ENCODE peak calls at places on chromosome 22, in four cellular contexts. U is HepG2, W is WTC11, J is GM12878. H is an unnamed sample.

GRCh38 chr22:38309614-38310517 is 7.4 kb downstream of the CSNK1E start:
- DNase-seq in U (peak), W (no peak), J (no peak), H (no peak)

GRCh38 chr22:27685515-27685914 is 116.0 kb downstream of the MN1 start:
- DNase-seq in W (no peak), U (no peak), J (no peak), H (peak)

GRCh38 chr22:37758698-37759097 is 49.0 kb upstream of the GCAT start:
- DNase-seq in W (no peak), U (no peak), J (no peak), H (no peak)

GRCh38 chr22:46797355-46797754 is 34.9 kb downstream of the TBC1D22A start:
- DNase-seq in W (no peak), U (peak), J (no peak), H (peak)

GRCh38 chr22:37747090-37747714 is 50.4 kb downstream of the TRIOBP start:
- DNase-seq in J (no peak), W (no peak), U (no peak), H (peak)

GRCh38 chr22:46612341-46612903 is 7.8 kb upstream of the GRAMD4 start:
- DNase-seq in U (no peak), J (no peak), W (no peak), H (no peak)

GRCh38 chr22:20624161-20624616 is 116.8 kb downstream of the MED15 start:
- DNase-seq in W (no peak), U (no peak), J (peak), H (no peak)

GRCh38 chr22:18968011-18968749 is 32.1 kb upstream of the PRODH start:
- DNase-seq in J (no peak), W (peak), U (no peak), H (peak)

GRCh38 chr22:29152045-29152380 is 53.7 kb upstream of the EMID1 start:
- DNase-seq in W (peak), J (no peak), U (no peak), H (no peak)

GRCh38 chr22:38461414-38462081 is 6.3 kb upstream of the KDELR3 start:
- DNase-seq in W (peak), J (no peak), U (peak), H (peak)

GRCh38 chr22:32723632-32724031 is 77.9 kb upstream of the TIMP3 start:
- DNase-seq in U (no peak), J (peak), W (no peak), H (no peak)

GRCh38 chr22:19904174-19904856 is 37.3 kb upstream of the COMT start:
- DNase-seq in U (no peak), J (no peak), W (no peak), H (no peak)

GRCh38 chr22:24525416-24526037 is 29.4 kb downstream of the GUCD1 start:
- DNase-seq in J (peak), U (peak), W (peak), H (peak)

GRCh38 chr22:45769569-45770210 is 98.1 kb downstream of the ATXN10 start:
- DNase-seq in U (no peak), W (no peak), J (no peak), H (no peak)

GRCh38 chr22:26325641-26326040 is 103.4 kb upstream of the ASPHD2 start:
- DNase-seq in W (no peak), J (no peak), U (no peak), H (no peak)

GRCh38 chr22:38267086-38267485 is 5.7 kb downstream of the TMEM184B start:
- DNase-seq in U (no peak), J (no peak), W (no peak), H (peak)

GRCh38 chr22:26674211-26675190 is 17.1 kb downstream of the MIAT start:
- DNase-seq in W (no peak), U (no peak), J (peak), H (peak)

GRCh38 chr22:27317961-27318360 is 483.6 kb downstream of the MN1 start:
- DNase-seq in J (no peak), W (no peak), U (no peak), H (no peak)

GRCh38 chr22:19632671-19633148 is 81.6 kb upstream of the SEPTIN5 start:
- DNase-seq in W (no peak), J (no peak), U (no peak), H (no peak)

GRCh38 chr22:28151241-28151640 is 232.2 kb upstream of the PITPNB start:
- DNase-seq in W (no peak), U (peak), J (no peak), H (no peak)

GRCh38 chr22:31084811-31085492 is 3.8 kb downstream of the SMTN start:
- DNase-seq in J (peak), U (no peak), W (peak), H (peak)

GRCh38 chr22:46367707-46368191 is 32.2 kb downstream of the TRMU start:
- DNase-seq in W (peak), U (peak), J (no peak), H (peak)

GRCh38 chr22:30015229-30015797 is 65.0 kb upstream of the HORMAD2 start:
- DNase-seq in W (no peak), U (no peak), J (no peak), H (no peak)

GRCh38 chr22:38868886-38869381 is 3.1 kb downstream of the CBX6 start:
- DNase-seq in W (peak), U (peak), J (no peak), H (peak)

GRCh38 chr22:44399906-44400762 is 87.4 kb upstream of the SHISAL1 start:
- DNase-seq in U (no peak), W (no peak), J (no peak), H (no peak)

GRCh38 chr22:20221421-20222340 is 46.4 kb downstream of the RTN4R start:
- DNase-seq in U (no peak), W (no peak), J (no peak), H (no peak)

GRCh38 chr22:26452236-26453016 is 23.4 kb downstream of the ASPHD2 start:
- DNase-seq in W (no peak), U (no peak), J (no peak), H (no peak)

GRCh38 chr22:23542933-23543332 is 37.2 kb downstream of the IGLL1 start:
- DNase-seq in U (no peak), J (no peak), W (no peak), H (no peak)

GRCh38 chr22:44020981-44021380 is 3.1 kb upstream of the PARVB start:
- DNase-seq in J (no peak), U (no peak), W (no peak), H (peak)

GRCh38 chr22:39500101-39500500 is 2.0 kb upstream of the MIEF1 start:
- DNase-seq in W (no peak), U (no peak), J (no peak), H (no peak)

GRCh38 chr22:37320726-37321286 is 38.5 kb downstream of the CYTH4 start:
- DNase-seq in W (no peak), U (no peak), J (no peak), H (no peak)

DNA sequence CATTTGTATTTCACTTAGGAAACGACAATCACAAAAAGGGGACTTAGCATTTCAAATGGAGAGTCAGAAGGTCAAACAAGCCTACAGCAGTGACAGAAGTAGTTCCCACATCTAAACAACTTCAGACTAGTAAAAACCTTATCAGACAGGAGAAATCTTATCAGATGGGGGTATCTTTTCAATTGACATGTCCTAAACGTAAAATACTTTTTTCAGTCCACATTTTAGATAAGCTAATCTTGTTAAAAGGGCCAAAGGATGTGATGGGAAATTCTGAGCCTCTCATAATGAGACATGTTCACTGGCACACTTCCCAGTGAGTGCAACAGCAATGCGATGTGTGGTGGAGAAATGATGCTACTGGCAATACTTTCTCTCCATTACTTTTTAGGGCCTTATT is 2.4 kb downstream of the MAPK1 start:
- DNase-seq in J (no peak), W (no peak), U (no peak), H (no peak)
- TF ChIP-seq TCF7 in J (no peak), W (no peak), U (no peak), H (no peak)

GRCh38 chr22:36236338-36237319 is 2.7 kb downstream of the APOL2 start:
- DNase-seq in U (no peak), J (no peak), W (no peak), H (no peak)

GRCh38 chr22:36239401-36240171 is at the start of gene APOL2:
- DNase-seq in J (peak), W (peak), U (peak), H (peak)

GRCh38 chr22:36238348-36239149 is 778 bp downstream of the APOL2 start:
- DNase-seq in J (no peak), U (no peak), W (no peak), H (peak)

GRCh38 chr22:36239150-36239400 is 252 bp downstream of the APOL2 start:
- DNase-seq in J (no peak), U (no peak), W (no peak), H (no peak)

GRCh38 chr22:36237462-36238347 is 1.6 kb downstream of the APOL2 start:
- DNase-seq in J (no peak), W (no peak), U (no peak), H (no peak)
- TF ChIP-seq CBFB in J (no peak), W (no peak), U (no peak), H (no peak)

GRCh38 chr22:42432818-42433217 is 615 bp upstream of the NFAM1 start:
- DNase-seq in U (no peak), J (no peak), W (no peak), H (no peak)

GRCh38 chr22:42433754-42434153 is 1.6 kb upstream of the NFAM1 start:
- DNase-seq in U (no peak), W (no peak), J (no peak), H (no peak)

GRCh38 chr22:42431401-42432019 is 693 bp downstream of the NFAM1 start:
- DNase-seq in U (no peak), W (no peak), J (no peak), H (no peak)

GRCh38 chr22:42430486-42431125 is 1.6 kb downstream of the NFAM1 start:
- DNase-seq in U (no peak), J (no peak), W (no peak), H (no peak)

GRCh38 chr22:42432020-42432596 is at the start of gene NFAM1:
- DNase-seq in J (no peak), W (no peak), U (no peak), H (no peak)
- TF ChIP-seq TCF7 in J (no peak), W (no peak), U (no peak), H (no peak)

DNA sequence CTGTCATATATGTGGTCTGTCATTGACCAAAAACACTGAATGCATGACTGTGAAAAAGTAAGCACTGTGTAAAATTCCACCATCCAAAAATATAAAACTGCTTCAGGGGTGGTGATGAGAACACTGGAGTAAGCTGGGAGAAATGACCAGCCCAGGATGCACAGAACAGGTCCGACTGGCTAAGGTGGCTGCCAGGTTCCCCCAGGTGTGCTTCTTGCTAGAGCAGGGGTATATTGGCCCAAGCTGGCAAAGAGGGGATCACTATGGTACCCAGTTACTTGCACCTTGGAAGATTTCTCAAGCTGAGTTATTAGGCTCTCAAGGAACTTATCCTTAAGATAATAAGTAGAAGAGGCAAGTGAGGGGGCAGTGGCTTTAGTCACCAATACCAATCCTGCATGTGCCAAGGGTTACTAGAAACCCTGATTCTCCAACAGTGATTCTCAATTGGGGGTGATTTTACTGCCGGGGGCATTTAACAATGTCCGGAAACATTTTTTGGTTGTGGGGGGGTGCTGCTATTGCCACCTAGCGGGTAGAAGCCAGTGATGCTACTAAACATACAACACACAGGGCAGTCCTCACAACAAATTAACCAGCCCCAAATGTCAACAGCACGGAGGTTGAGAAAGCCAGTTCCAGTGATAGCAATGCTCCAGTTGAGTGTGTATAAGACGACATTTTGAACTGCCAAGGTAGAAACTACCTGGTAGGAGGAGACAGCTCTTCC is 15.7 kb downstream of the SNU13 start:
- DNase-seq in W (no peak), U (no peak), J (no peak), H (no peak)
- TF ChIP-seq CBFB in W (no peak), U (no peak), J (no peak), H (no peak)

DNA sequence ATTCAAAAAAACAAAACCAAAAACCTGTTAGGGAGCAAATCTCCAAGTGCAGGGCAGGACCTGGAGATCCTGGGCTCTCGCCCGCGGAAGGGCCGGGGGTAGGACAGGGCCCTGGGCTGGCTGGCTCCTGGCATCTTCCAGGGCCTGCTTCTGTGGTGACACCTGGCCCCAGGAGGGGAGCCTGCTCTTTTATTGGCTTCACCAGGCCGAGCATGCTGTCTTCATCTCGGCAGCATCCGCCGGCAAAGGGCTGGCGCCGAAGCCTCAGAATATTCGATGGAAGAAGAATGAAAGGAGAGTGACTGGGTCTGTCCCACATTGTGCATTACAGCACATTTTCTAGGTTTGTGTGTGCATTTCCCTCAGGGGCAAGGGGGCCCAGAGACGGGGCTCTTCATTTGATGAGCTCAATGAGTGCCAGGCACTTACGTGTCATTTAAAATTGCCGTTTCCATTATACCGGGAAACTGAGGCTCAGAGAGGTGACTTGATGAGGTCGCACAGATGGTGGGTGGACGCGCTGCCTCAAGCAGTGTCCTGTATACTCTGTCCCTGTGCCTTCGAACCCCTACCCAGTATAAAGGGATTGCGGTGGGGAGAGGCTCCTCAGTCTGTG is 70.0 kb downstream of the RBX1 start:
- DNase-seq in W (peak), J (no peak), U (no peak), H (no peak)
- TF ChIP-seq TCF7 in W (no peak), J (no peak), U (no peak), H (no peak)

GRCh38 chr22:49532831-49533802 is 294.6 kb downstream of the BRD1 start:
- DNase-seq in W (peak), U (no peak), J (no peak), H (no peak)
- TF ChIP-seq CBFB in W (no peak), U (no peak), J (no peak), H (no peak)

GRCh38 chr22:17835256-17835655 is 61.0 kb upstream of the BID start:
- DNase-seq in U (no peak), W (no peak), J (no peak), H (no peak)
- TF ChIP-seq TCF7 in U (no peak), W (no peak), J (no peak), H (no peak)

GRCh38 chr22:47920380-47920959 is 1158.0 kb downstream of the TBC1D22A start:
- DNase-seq in W (no peak), J (no peak), U (no peak), H (no peak)

GRCh38 chr22:47918936-47919505 is 1156.6 kb downstream of the TBC1D22A start:
- DNase-seq in J (no peak), W (no peak), U (no peak), H (no peak)

GRCh38 chr22:47918276-47918928 is 1156.0 kb downstream of the TBC1D22A start:
- DNase-seq in U (no peak), W (no peak), J (peak), H (no peak)

GRCh38 chr22:47921906-47922305 is 1159.5 kb downstream of the TBC1D22A start:
- DNase-seq in W (no peak), U (no peak), J (no peak), H (no peak)

DNA sequence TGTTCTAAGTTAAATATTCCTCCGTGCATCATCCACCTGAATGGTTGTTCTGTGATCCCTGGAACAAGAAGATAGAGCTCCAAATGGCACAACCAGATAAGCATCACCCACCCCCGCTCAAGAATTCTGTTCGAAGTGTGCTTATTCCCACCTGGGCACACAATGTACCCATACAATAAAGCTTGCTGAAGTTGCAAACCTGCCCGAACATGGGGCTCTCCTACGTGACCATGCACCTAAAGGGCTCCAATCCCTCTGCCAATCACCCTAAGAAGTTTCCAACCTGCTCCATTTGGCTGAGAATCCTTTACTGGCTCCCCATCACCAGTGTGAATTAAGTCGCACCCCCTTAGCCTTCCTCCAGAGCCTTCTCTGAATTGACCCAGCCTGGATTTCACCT is 1157.4 kb downstream of the TBC1D22A start:
- DNase-seq in W (no peak), J (no peak), U (no peak), H (no peak)
- TF ChIP-seq CBFB in W (no peak), J (no peak), U (no peak), H (no peak)

DNA sequence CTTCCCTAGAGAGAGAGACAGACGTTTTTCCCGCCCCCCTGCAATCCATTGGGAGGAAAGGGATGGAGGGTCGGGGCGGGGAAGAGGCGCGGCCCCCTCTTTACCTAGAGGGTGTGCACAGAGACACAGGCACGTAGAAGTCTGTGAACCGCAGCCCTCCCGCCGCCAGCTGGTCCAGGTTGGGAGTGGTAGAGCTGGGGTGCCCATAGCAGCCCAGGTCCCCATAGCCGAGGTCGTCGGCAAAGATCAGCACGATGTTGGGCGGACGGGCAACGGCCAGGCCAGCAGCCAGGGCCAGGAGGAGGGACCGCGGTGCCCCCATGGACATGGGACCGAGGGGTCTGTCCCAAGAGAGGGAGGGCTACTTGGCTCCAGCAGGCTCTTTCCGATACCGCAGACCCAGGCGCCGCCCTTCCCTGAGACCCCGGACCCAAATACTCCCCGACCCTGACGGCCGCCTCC is 469 bp downstream of the ARSA start:
- DNase-seq in U (peak), W (peak), J (no peak), H (no peak)
- TF ChIP-seq TCF7 in U (no peak), W (no peak), J (no peak), H (no peak)